ENCODE peak calls at places on chromosomes 11 and 22, in four cellular contexts. U is GM12892, D is uterus, P is HCT116. W is an unnamed sample.

GRCh38 chr11:76662656-76663460 is 7.7 kb downstream of the LRRC32 start:
- DNase-seq in U (no peak), D (no peak), P (no peak), W (no peak)

GRCh38 chr11:70122490-70123198 is 44.5 kb downstream of the ANO1 start:
- DNase-seq in U (no peak), D (no peak), P (no peak), W (no peak)

GRCh38 chr11:20042717-20043392 is 117.4 kb downstream of the DBX1 start:
- DNase-seq in U (no peak), D (no peak), P (no peak), W (no peak)

GRCh38 chr11:101487775-101488174 is 96.0 kb downstream of the TRPC6 start:
- DNase-seq in U (no peak), D (no peak), P (no peak), W (no peak)

GRCh38 chr22:35218079-35218478 is 39.2 kb upstream of the HMGXB4 start:
- DNase-seq in U (no peak), D (no peak), P (no peak), W (no peak)

GRCh38 chr11:61055776-61056175 is 46.5 kb upstream of the CD5 start:
- DNase-seq in U (no peak), D (no peak), P (no peak), W (no peak)

GRCh38 chr11:9774591-9775392 is 110.9 kb downstream of the SWAP70 start:
- DNase-seq in U (no peak), D (no peak), P (no peak), W (no peak)

GRCh38 chr22:35539910-35540599 is 576 bp upstream of the RASD2 start:
- DNase-seq in U (peak), D (peak), P (no peak), W (peak)

GRCh38 chr22:49754674-49755590 is 72.7 kb downstream of the BRD1 start:
- DNase-seq in U (peak), D (no peak), P (no peak), W (no peak)

GRCh38 chr22:49408102-49408836 is 419.4 kb downstream of the BRD1 start:
- DNase-seq in U (no peak), D (no peak), P (no peak), W (no peak)

GRCh38 chr22:24803064-24803542 is 2.9 kb upstream of the SGSM1 start:
- DNase-seq in U (peak), D (no peak), P (peak), W (peak)

GRCh38 chr11:17652556-17652955 is 66.8 kb upstream of the MYOD1 start:
- DNase-seq in U (no peak), D (no peak), P (no peak), W (no peak)

GRCh38 chr11:127376316-127376715 is 375.7 kb upstream of the KIRREL3 start:
- DNase-seq in U (no peak), D (no peak), P (no peak), W (no peak)

GRCh38 chr22:19516378-19517170 is 7.6 kb downstream of the CLDN5 start:
- DNase-seq in U (no peak), D (no peak), P (no peak), W (no peak)

GRCh38 chr11:85472953-85473352 is 154.2 kb downstream of the DLG2 start:
- DNase-seq in U (no peak), D (no peak), P (no peak), W (no peak)

GRCh38 chr11:59551651-59552521 is 40.5 kb downstream of the OR4D9 start:
- DNase-seq in U (no peak), D (peak), P (peak), W (no peak)

GRCh38 chr11:134997652-134998320 is 585.7 kb upstream of the B3GAT1 start:
- DNase-seq in U (no peak), D (no peak), P (no peak), W (no peak)

GRCh38 chr11:46308632-46309419 is 31.4 kb downstream of the CREB3L1 start:
- DNase-seq in U (peak), D (peak), P (peak), W (peak)

GRCh38 chr22:50730013-50730891 is 7.8 kb upstream of the ACR start:
- DNase-seq in U (no peak), D (peak), P (no peak), W (no peak)

GRCh38 chr22:48210812-48211211 is 1448.4 kb downstream of the TBC1D22A start:
- DNase-seq in U (no peak), D (no peak), P (no peak), W (no peak)

GRCh38 chr11:46254135-46254491 is 23.3 kb upstream of the CREB3L1 start:
- DNase-seq in U (no peak), D (no peak), P (no peak), W (no peak)

GRCh38 chr11:122717264-122717867 is 61.8 kb downstream of the UBASH3B start:
- DNase-seq in U (peak), D (no peak), P (no peak), W (no peak)

GRCh38 chr11:43680521-43681505 is at the start of gene HSD17B12:
- DNase-seq in U (peak), D (peak), P (peak), W (peak)
- TF ChIP-seq POLR2A in U (peak), D (peak), P (peak), W (peak)

GRCh38 chr11:64343740-64344133 is 3.7 kb downstream of the CCDC88B start:
- DNase-seq in U (no peak), D (no peak), P (no peak), W (no peak)

GRCh38 chr11:64342869-64343739 is 3.1 kb downstream of the CCDC88B start:
- DNase-seq in U (no peak), D (no peak), P (no peak), W (no peak)

GRCh38 chr11:64340671-64341335 is 799 bp downstream of the CCDC88B start:
- DNase-seq in U (peak), D (no peak), P (no peak), W (no peak)

GRCh38 chr11:64341429-64341828 is 1.4 kb downstream of the CCDC88B start:
- DNase-seq in U (no peak), D (no peak), P (no peak), W (no peak)

GRCh38 chr11:64341851-64342791 is 2.1 kb downstream of the CCDC88B start:
- DNase-seq in U (peak), D (peak), P (peak), W (peak)
- TF ChIP-seq POLR2A in U (no peak), D (no peak), P (peak), W (peak)

DNA sequence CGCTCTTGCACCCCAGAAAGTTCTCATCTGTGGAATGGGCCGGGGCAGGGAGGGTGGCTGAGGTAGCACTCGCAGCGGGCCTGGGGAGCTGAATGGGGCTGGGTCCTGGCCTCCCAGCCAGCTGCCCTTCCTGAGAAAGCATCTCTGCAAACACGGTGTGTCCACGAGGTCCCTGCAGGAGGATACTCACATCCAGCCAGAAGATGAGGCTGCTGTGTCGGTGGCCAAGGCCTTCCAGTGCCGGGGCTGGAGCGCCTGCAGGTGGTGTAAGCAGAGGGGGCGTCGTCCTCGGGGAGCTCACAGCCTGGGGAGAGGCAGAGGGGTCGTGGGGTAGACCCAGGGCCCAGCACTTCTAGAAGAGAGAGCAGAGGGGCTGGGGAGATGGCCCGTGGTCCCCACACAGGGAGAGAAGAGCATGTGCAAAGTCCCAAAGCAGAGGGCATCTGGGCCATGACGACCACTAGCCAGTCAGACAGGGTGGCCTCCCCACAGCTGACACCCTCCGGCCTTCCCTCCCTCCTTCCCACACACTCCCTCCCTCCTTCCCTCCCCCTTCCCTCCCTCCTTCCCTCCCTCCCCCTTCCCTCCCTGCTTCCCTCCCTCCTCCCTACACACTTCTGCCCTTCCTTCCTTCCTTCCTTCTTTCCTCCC is 97.9 kb downstream of the WNT7B start:
- DNase-seq in U (no peak), D (no peak), P (no peak), W (no peak)
- TF ChIP-seq POLR2A in U (no peak), D (no peak), P (no peak), W (no peak)

GRCh38 chr11:12284321-12285050 is 92.9 kb upstream of the PARVA start:
- DNase-seq in U (no peak), D (no peak), P (no peak), W (no peak)

GRCh38 chr11:12286606-12287005 is 90.8 kb upstream of the PARVA start:
- DNase-seq in U (no peak), D (no peak), P (no peak), W (no peak)

GRCh38 chr11:12287009-12287373 is 90.4 kb upstream of the PARVA start:
- DNase-seq in U (no peak), D (peak), P (peak), W (peak)

GRCh38 chr11:12285811-12286222 is 91.6 kb upstream of the PARVA start:
- DNase-seq in U (no peak), D (no peak), P (no peak), W (no peak)

GRCh38 chr11:12285106-12285505 is 92.3 kb upstream of the PARVA start:
- DNase-seq in U (no peak), D (no peak), P (no peak), W (no peak)
- TF ChIP-seq POLR2A in U (no peak), D (no peak), P (no peak), W (no peak)

GRCh38 chr22:43142881-43143562 is at the start of gene MCAT:
- DNase-seq in U (peak), D (peak), P (no peak), W (peak)
- TF ChIP-seq POLR2A in U (peak), D (peak), P (no peak), W (peak)

DNA sequence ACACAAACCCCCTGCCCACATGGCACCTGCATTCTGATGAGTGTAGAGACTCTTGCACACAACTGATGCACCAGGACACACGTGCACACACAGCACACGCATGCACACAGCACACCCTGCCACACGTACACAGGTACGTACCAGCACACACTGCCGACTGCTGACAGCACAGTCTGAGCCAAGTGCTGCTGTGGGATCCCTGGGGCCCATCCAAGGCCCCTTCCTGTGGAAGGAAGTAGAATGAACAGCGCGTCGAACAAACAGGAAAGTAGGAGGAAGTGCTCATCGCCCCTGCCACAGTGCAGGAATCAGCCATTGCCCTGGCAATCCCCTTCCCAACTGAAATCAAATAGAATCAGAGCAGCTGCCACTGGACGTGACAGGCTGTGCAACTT is 57.9 kb downstream of the CD82 start:
- DNase-seq in U (peak), D (peak), P (no peak), W (no peak)
- TF ChIP-seq POLR2A in U (peak), D (no peak), P (no peak), W (no peak)

GRCh38 chr11:64872790-64873488 is 5.5 kb downstream of the EHD1 start:
- DNase-seq in U (no peak), D (no peak), P (no peak), W (no peak)

GRCh38 chr11:64876226-64876750 is 2.1 kb downstream of the EHD1 start:
- DNase-seq in U (no peak), D (no peak), P (no peak), W (no peak)

GRCh38 chr11:64875369-64876225 is 2.8 kb downstream of the EHD1 start:
- DNase-seq in U (no peak), D (no peak), P (no peak), W (no peak)

GRCh38 chr11:64874308-64874707 is 4.1 kb downstream of the EHD1 start:
- DNase-seq in U (no peak), D (no peak), P (no peak), W (no peak)

DNA sequence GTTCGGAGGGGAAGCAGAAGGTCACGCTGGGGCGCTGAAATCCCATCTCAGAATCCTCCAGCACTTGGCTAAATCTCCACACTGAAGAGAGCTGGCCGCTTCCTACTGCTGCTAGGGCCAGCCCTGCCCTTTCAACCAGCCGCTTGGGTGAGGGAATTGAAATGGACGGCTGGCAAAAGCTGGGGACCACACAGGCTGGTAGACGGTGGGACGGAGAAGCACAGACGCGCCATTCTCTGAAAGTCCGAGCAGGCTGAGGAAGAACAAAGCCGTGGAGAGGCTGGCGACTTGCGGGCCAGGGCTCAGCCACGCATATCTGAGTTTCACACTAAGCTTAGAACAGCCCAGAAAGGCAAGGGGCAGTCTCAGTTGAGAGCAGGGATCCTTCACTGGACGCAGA is 3.6 kb downstream of the EHD1 start:
- DNase-seq in U (no peak), D (no peak), P (no peak), W (no peak)
- TF ChIP-seq POLR2A in U (no peak), D (no peak), P (no peak), W (no peak)

DNA sequence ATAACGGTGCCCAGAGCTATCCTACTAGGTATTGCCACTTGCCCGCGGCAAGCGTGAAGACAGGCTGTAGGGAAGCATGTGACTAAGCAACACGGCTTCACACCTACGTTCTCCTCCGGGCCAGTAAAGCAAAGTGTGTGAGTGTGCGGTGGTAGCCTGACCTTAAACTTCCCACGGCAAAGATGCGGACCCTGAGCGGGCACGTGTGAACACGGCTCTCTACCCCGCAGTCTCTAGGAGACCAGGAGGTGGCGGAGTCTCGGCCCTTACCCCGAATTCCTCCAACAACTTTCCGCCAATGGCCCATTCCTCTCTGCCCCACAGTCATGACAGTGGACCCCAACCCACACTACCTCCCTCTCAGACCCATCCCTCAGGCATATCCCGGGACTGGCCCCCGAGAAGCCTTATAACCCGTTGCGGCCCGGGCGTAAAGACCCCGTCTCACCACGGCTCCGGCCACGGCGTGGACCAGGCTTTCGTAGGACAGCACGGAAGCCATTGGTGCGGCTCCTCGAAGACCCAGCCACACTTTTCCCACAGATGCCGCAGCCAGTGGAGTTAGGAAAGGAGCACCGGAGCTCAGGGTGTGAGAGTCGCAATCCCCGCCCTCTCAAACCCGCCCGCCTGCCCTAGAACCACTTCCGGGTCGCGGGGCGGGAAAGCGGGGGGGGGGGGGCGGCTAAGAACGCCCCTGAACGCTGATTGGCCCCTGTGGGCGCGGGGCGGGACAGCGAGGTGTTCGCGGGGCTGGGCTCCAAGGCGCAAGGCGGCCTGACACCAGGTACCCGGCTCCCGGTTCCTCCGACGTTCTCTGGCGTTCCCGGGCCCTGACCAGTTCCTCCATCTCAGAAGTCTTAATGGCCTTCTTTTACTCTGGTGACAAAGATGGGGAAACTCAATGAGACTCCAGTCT is at the start of gene SLC25A17:
- DNase-seq in U (peak), D (peak), P (peak), W (peak)
- TF ChIP-seq POLR2A in U (peak), D (no peak), P (peak), W (peak)

GRCh38 chr11:67238894-67239794 is 27.1 kb upstream of the GRK2 start:
- DNase-seq in U (no peak), D (no peak), P (no peak), W (no peak)

GRCh38 chr11:67242548-67242947 is 23.7 kb upstream of the GRK2 start:
- DNase-seq in U (no peak), D (no peak), P (no peak), W (no peak)

GRCh38 chr11:67237574-67237973 is 28.7 kb upstream of the GRK2 start:
- DNase-seq in U (no peak), D (no peak), P (no peak), W (no peak)

GRCh38 chr11:67240575-67241389 is 25.5 kb upstream of the GRK2 start:
- DNase-seq in U (no peak), D (peak), P (no peak), W (no peak)

DNA sequence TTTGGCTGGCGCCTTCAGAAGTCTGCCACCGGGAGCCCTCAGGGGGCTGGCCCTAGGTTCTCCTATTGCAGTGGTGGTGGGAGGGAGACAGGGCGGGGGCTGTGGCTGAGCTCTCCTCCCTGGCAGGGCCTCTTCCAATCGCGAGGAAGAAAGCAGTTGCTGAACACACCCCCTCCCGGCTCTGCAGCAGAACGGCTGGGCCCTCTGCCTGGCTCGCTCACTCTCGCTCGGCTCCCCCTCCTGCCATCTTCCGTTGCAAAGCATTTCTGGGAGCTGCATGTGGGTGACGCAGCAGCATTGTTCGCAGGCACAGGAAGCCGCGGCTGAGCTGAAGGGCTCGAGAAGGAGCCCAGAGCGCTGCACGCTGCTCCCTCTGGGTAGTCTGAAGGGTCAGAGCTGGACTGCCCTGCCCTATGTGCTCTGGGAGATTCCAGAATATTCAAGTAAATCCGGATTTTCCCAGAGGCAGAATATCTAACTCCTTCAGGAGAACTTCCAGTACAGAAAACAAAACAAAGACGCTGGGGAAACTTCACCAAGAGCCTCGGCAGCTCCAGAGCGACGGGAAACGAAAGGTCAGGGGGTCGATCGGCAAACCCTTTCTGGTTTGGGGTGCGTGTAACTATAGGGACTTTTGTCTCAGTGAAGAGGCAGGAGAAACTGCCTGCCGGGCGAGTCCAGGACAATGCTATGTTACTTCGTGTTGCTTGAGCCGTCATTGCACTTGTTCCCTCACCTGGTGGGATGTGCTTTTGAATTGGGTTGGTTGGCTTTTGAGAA is 26.3 kb upstream of the GRK2 start:
- DNase-seq in U (peak), D (peak), P (peak), W (peak)
- TF ChIP-seq POLR2A in U (peak), D (peak), P (peak), W (peak)

GRCh38 chr11:66614073-66614472 is 2.4 kb upstream of the RBM14 start:
- DNase-seq in U (no peak), D (no peak), P (no peak), W (no peak)

GRCh38 chr11:66617148-66617814 is 851 bp downstream of the RBM14 start:
- DNase-seq in U (no peak), D (no peak), P (no peak), W (no peak)

GRCh38 chr11:66624450-66624849 is 8.0 kb downstream of the RBM14 start:
- DNase-seq in U (no peak), D (no peak), P (no peak), W (no peak)

GRCh38 chr11:66616379-66617147 is at the start of gene RBM14:
- DNase-seq in U (peak), D (peak), P (peak), W (peak)

GRCh38 chr11:66619080-66619554 is 2.7 kb downstream of the RBM14 start:
- DNase-seq in U (no peak), D (no peak), P (no peak), W (no peak)
- TF ChIP-seq POLR2A in U (no peak), D (no peak), P (no peak), W (no peak)